ENCODE peak calls at places on chromosomes 11 and 22, in six cellular contexts. A, P, Q, N, S and U are unnamed samples.

GRCh38 chr22:45254388-45254787 is 13.7 kb upstream of the KIAA0930 start:
- DNase-seq in A (no peak), P (no peak), Q (no peak), N (no peak), S (no peak), U (no peak)

GRCh38 chr11:19905280-19905853 is 192.7 kb downstream of the NAV2 start:
- DNase-seq in A (peak; percentile 86), P (no peak), Q (peak; percentile 66), N (peak; percentile 57), S (peak; percentile 76), U (peak; percentile 74)

GRCh38 chr11:100630898-100631297 is 56.2 kb upstream of the ARHGAP42 start:
- DNase-seq in A (no peak), P (no peak), Q (no peak), N (no peak), S (peak; percentile 67), U (no peak)

GRCh38 chr11:124070906-124071621 is 29.9 kb upstream of the OR10G7 start:
- DNase-seq in A (no peak), P (peak; percentile 81), Q (peak; percentile 63), N (peak; percentile 43), S (peak; percentile 93), U (peak; percentile 68)

GRCh38 chr22:24153959-24154358 is 27.3 kb upstream of the SUSD2 start:
- DNase-seq in A (no peak), P (peak; percentile 30), Q (no peak), N (no peak), S (no peak), U (no peak)

GRCh38 chr22:37510046-37510445 is 9.2 kb downstream of the CARD10 start:
- DNase-seq in A (no peak), P (no peak), Q (no peak), N (no peak), S (no peak), U (no peak)

GRCh38 chr11:63870351-63871197 is 31.7 kb downstream of the MARK2 start:
- DNase-seq in A (no peak), P (peak; percentile 49), Q (peak; percentile 21), N (no peak), S (peak; percentile 39), U (peak; percentile 25)

GRCh38 chr22:23569291-23569690 is 10.8 kb downstream of the IGLL1 start:
- DNase-seq in A (no peak), P (no peak), Q (no peak), N (no peak), S (no peak), U (no peak)

GRCh38 chr11:70526116-70527045 is 128.1 kb downstream of the CTTN start:
- DNase-seq in A (no peak), P (no peak), Q (no peak), N (no peak), S (no peak), U (no peak)

GRCh38 chr11:94150704-94151103 is 22.1 kb downstream of the PANX1 start:
- DNase-seq in A (no peak), P (no peak), Q (no peak), N (no peak), S (no peak), U (no peak)

GRCh38 chr11:2792376-2793250 is 92.8 kb upstream of the KCNQ1OT1 start:
- DNase-seq in A (no peak), P (no peak), Q (no peak), N (no peak), S (no peak), U (no peak)

GRCh38 chr22:46366801-46367706 is 31.5 kb downstream of the TRMU start:
- DNase-seq in A (no peak), P (no peak), Q (no peak), N (no peak), S (no peak), U (no peak)

GRCh38 chr22:26079009-26079408 is 90.3 kb upstream of the SEZ6L start:
- DNase-seq in A (no peak), P (no peak), Q (no peak), N (no peak), S (no peak), U (no peak)

GRCh38 chr22:47165998-47166397 is 403.5 kb downstream of the TBC1D22A start:
- DNase-seq in A (no peak), P (no peak), Q (no peak), N (no peak), S (no peak), U (no peak)

GRCh38 chr11:119403021-119403420 is 20.0 kb downstream of the THY1 start:
- DNase-seq in A (no peak), P (no peak), Q (no peak), N (no peak), S (no peak), U (peak; percentile 57)

GRCh38 chr11:133928628-133929059 is 28.1 kb downstream of the IGSF9B start:
- DNase-seq in A (peak; percentile 10), P (peak; percentile 90), Q (no peak), N (no peak), S (peak; percentile 5), U (peak; percentile 30)

GRCh38 chr22:27866136-27867091 is 52.6 kb downstream of the PITPNB start:
- DNase-seq in A (no peak), P (no peak), Q (peak; percentile 98), N (no peak), S (peak; percentile 95), U (peak; percentile 95)

GRCh38 chr11:94557391-94557790 is 9.8 kb upstream of the PIWIL4 start:
- DNase-seq in A (no peak), P (no peak), Q (peak; percentile 40), N (peak; percentile 15), S (peak; percentile 32), U (peak; percentile 69)

GRCh38 chr11:65008873-65009272 is 5.1 kb upstream of the ARL2 start:
- DNase-seq in A (no peak), P (no peak), Q (no peak), N (no peak), S (no peak), U (no peak)

GRCh38 chr11:112412383-112412782 is 151.7 kb upstream of the PLET1 start:
- DNase-seq in A (no peak), P (no peak), Q (no peak), N (no peak), S (peak; percentile 9), U (no peak)

GRCh38 chr11:114799524-114799923 is 121.2 kb downstream of the NXPE2 start:
- DNase-seq in A (no peak), P (no peak), Q (no peak), N (no peak), S (no peak), U (no peak)

GRCh38 chr11:37905707-37906417 is 1307.8 kb upstream of the RAG2 start:
- DNase-seq in A (no peak), P (no peak), Q (no peak), N (no peak), S (no peak), U (no peak)

GRCh38 chr22:20655623-20656022 is 118.3 kb upstream of the SERPIND1 start:
- DNase-seq in A (no peak), P (no peak), Q (no peak), N (no peak), S (no peak), U (no peak)

GRCh38 chr22:44926491-44927415 is 83.1 kb downstream of the PHF21B start:
- DNase-seq in A (no peak), P (no peak), Q (no peak), N (no peak), S (no peak), U (no peak)

GRCh38 chr22:47837703-47838102 is 1075.3 kb downstream of the TBC1D22A start:
- DNase-seq in A (no peak), P (peak; percentile 29), Q (peak; percentile 6), N (no peak), S (peak; percentile 30), U (no peak)

GRCh38 chr11:21710791-21711190 is 482.1 kb upstream of the ANO5 start:
- DNase-seq in A (no peak), P (no peak), Q (no peak), N (no peak), S (no peak), U (no peak)

GRCh38 chr11:1204381-1205101 is 18.3 kb upstream of the MUC5B start:
- DNase-seq in A (no peak), P (peak; percentile 4), Q (no peak), N (no peak), S (no peak), U (no peak)

GRCh38 chr11:30424336-30424735 is 101.4 kb downstream of the ARL14EP start:
- DNase-seq in A (no peak), P (no peak), Q (no peak), N (no peak), S (no peak), U (no peak)